ENCODE peak calls at places on chromosomes 11 and 22, in eight cellular contexts. D, H, M, L, Y, X, P and Z are unnamed samples.
A peak's percentile ranks its signal among the peaks of the same experiment; 100 is the strongest.

GRCh38 chr11:17381156-17381555 is 7.3 kb downstream of the KCNJ11 start:
- DNase-seq in D (no peak), H (no peak), M (no peak), L (peak; percentile 57), Y (no peak), X (peak; percentile 38), P (no peak), Z (no peak)

GRCh38 chr11:1116104-1116503 is 41.4 kb downstream of the MUC2 start:
- DNase-seq in D (no peak), H (no peak), M (no peak), L (no peak), Y (no peak), X (no peak), P (no peak), Z (no peak)

GRCh38 chr11:74671520-74672196 is 59.6 kb downstream of the CHRDL2 start:
- DNase-seq in D (peak; percentile 51), H (no peak), M (no peak), L (peak; percentile 39), Y (no peak), X (peak; percentile 51), P (no peak), Z (no peak)

GRCh38 chr11:92224394-92225205 is at the start of gene FAT3:
- DNase-seq in D (peak; percentile 56), H (no peak), M (no peak), L (peak; percentile 33), Y (no peak), X (peak; percentile 39), P (no peak), Z (peak; percentile 53)

GRCh38 chr11:105870521-105871113 is 151.4 kb downstream of the MSANTD4 start:
- DNase-seq in D (no peak), H (no peak), M (no peak), L (no peak), Y (no peak), X (no peak), P (no peak), Z (no peak)

GRCh38 chr11:6418199-6418957 is 516 bp downstream of the APBB1 start:
- DNase-seq in D (no peak), H (peak; percentile 60), M (no peak), L (no peak), Y (no peak), X (no peak), P (peak; percentile 22), Z (peak; percentile 41)

GRCh38 chr22:47196493-47196849 is 434.0 kb downstream of the TBC1D22A start:
- DNase-seq in D (no peak), H (no peak), M (no peak), L (no peak), Y (no peak), X (no peak), P (no peak), Z (no peak)

GRCh38 chr11:114358711-114359110 is 41.6 kb downstream of the C11orf71 start:
- DNase-seq in D (no peak), H (no peak), M (no peak), L (no peak), Y (no peak), X (peak; percentile 56), P (no peak), Z (no peak)

GRCh38 chr11:18836415-18836814 is 44.8 kb upstream of the PTPN5 start:
- DNase-seq in D (no peak), H (no peak), M (no peak), L (peak; percentile 7), Y (no peak), X (peak; percentile 14), P (no peak), Z (no peak)

GRCh38 chr11:79503028-79503427 is 62.2 kb upstream of the TENM4 start:
- DNase-seq in D (no peak), H (peak; percentile 26), M (no peak), L (no peak), Y (no peak), X (no peak), P (no peak), Z (no peak)

GRCh38 chr11:126764221-126764620 is 236.3 kb downstream of the KIRREL3 start:
- DNase-seq in D (peak; percentile 11), H (no peak), M (no peak), L (no peak), Y (no peak), X (no peak), P (no peak), Z (no peak)
- TF ChIP-seq CTCF in D (no peak), H (no peak), M (no peak), L (peak; percentile 13), Y (no peak), X (no peak), P (no peak), Z (no peak)

GRCh38 chr22:23241562-23242472 is 61.5 kb downstream of the BCR start:
- DNase-seq in D (no peak), H (no peak), M (no peak), L (no peak), Y (no peak), X (no peak), P (no peak), Z (no peak)

GRCh38 chr22:23238707-23239106 is 58.4 kb downstream of the BCR start:
- DNase-seq in D (no peak), H (no peak), M (no peak), L (no peak), Y (no peak), X (no peak), P (no peak), Z (no peak)

GRCh38 chr22:23239429-23239828 is 59.1 kb downstream of the BCR start:
- DNase-seq in D (no peak), H (no peak), M (no peak), L (no peak), Y (no peak), X (no peak), P (no peak), Z (no peak)

GRCh38 chr22:23242473-23243001 is 62.2 kb downstream of the BCR start:
- DNase-seq in D (no peak), H (no peak), M (no peak), L (no peak), Y (no peak), X (no peak), P (peak; percentile 24), Z (no peak)

GRCh38 chr22:23240639-23241389 is 60.5 kb downstream of the BCR start:
- DNase-seq in D (peak; percentile 14), H (peak; percentile 14), M (no peak), L (no peak), Y (no peak), X (peak; percentile 41), P (peak; percentile 56), Z (no peak)
- TF ChIP-seq CTCF in D (no peak), H (no peak), M (no peak), L (peak; percentile 53), Y (no peak), X (peak; percentile 44), P (no peak), Z (peak; percentile 40)

DNA sequence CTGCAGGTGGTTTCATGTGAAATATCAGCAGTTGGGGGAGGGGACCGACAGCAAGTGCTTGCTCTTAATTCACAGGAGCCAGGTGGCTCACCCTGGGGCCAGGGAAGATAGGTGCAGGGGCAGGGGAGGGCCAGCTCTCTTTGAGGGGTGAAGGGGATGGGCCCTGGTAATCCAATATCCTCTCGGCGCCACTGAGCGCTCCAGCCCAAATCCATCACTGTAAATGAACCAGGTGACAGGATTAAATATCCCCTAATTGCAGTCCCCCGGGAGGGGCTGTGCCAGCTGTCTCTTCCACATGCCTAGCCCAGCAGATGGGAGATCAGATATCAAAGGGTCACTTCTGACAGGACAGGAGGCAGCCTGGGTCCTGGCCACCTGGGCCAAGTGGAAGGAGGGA is 531.8 kb upstream of the CADM1 start:
- DNase-seq in D (no peak), H (no peak), M (no peak), L (no peak), Y (no peak), X (no peak), P (no peak), Z (no peak)
- TF ChIP-seq CTCF in D (no peak), H (no peak), M (no peak), L (no peak), Y (no peak), X (no peak), P (no peak), Z (no peak)

DNA sequence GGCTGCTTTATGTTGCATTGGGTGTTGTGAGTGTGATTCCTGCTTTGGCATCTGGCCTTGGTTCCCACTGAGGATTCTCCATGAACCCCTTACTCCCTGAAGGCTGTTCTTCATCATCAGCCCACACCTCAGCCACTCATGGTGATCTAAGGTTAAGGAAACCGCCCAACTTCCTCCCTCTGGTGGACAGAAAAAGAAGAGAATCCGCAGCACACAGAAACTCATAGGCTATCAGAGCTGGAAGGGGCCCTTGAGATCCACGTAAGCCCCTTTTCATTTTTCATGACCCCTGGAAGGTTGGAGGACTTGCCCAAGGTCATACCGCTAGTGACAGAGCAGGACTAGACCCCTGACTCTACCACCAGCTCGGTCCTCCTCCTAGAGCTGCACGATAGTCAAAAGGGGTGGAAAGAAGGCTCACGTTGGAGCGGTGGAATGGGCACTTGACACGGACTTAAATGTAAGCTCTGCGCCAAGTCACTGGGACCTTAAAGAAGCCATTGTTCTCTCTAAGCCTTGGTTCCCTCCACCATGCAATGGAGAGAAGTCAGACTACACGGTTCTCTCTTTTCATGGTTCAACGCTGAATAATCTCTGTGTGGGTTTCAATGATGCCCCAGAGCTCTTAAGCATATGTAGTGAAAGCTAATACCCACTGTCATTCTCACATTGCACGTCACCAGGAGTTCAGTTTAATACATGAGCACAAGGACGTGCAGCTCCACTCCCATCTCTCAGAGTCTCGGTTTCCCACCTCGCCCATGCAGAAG is 83.6 kb upstream of the CRTAM start:
- DNase-seq in D (no peak), H (no peak), M (peak; percentile 17), L (no peak), Y (no peak), X (peak; percentile 35), P (peak; percentile 63), Z (no peak)
- TF ChIP-seq CTCF in D (no peak), H (no peak), M (peak; percentile 61), L (peak; percentile 73), Y (no peak), X (peak; percentile 48), P (peak; percentile 60), Z (peak; percentile 45)

GRCh38 chr11:46808804-46809431 is 37.2 kb downstream of the CKAP5 start:
- DNase-seq in D (peak; percentile 69), H (no peak), M (no peak), L (peak; percentile 9), Y (no peak), X (peak; percentile 58), P (no peak), Z (no peak)
- TF ChIP-seq CTCF in D (peak; percentile 67), H (no peak), M (no peak), L (peak; percentile 62), Y (no peak), X (peak; percentile 33), P (no peak), Z (peak; percentile 13)

GRCh38 chr22:40651057-40651456 is 14.5 kb upstream of the MRTFA start:
- DNase-seq in D (no peak), H (no peak), M (no peak), L (no peak), Y (no peak), X (no peak), P (no peak), Z (no peak)

GRCh38 chr22:40654522-40655167 is 18.1 kb upstream of the MRTFA start:
- DNase-seq in D (peak; percentile 43), H (no peak), M (no peak), L (peak; percentile 69), Y (no peak), X (peak; percentile 68), P (no peak), Z (no peak)

GRCh38 chr22:40648386-40648785 is 11.9 kb upstream of the MRTFA start:
- DNase-seq in D (no peak), H (no peak), M (no peak), L (no peak), Y (no peak), X (no peak), P (no peak), Z (no peak)

GRCh38 chr22:40653361-40653760 is 16.8 kb upstream of the MRTFA start:
- DNase-seq in D (no peak), H (no peak), M (no peak), L (no peak), Y (no peak), X (no peak), P (no peak), Z (no peak)

GRCh38 chr22:40651563-40652501 is 15.3 kb upstream of the MRTFA start:
- DNase-seq in D (peak; percentile 95), H (peak; percentile 96), M (peak; percentile 33), L (peak; percentile 99), Y (peak; percentile 42), X (peak; percentile 100), P (peak; percentile 95), Z (peak; percentile 44)
- TF ChIP-seq CTCF in D (no peak), H (no peak), M (no peak), L (no peak), Y (no peak), X (peak; percentile 1), P (no peak), Z (no peak)